ENCODE peak calls at places on chromosomes 4 and X, in nine cellular contexts. G is OCI-LY7, X is MM.1S, U is K562, N is fibroblast of lung, M is neural progenitor cell, A is GM23248, Z is PC-3, O is hepatocyte. I is an unnamed sample.

GRCh38 chrX:77446029-77446585 is 1.1 kb upstream of the FGF16 start:
- DNase-seq in O (peak; percentile 13), Z (no peak), G (no peak), N (no peak), U (no peak), A (no peak), M (peak; percentile 48), X (peak; percentile 14), I (peak; percentile 54)

GRCh38 chr4:151933122-151933827 is 172.5 kb upstream of the GATB start:
- DNase-seq in X (no peak), U (no peak), Z (no peak), M (no peak), O (no peak), G (no peak), A (no peak), N (no peak), I (peak; percentile 19)

GRCh38 chr4:171639540-171639939 is 173.7 kb upstream of the GALNTL6 start:
- DNase-seq in O (no peak), M (no peak), N (no peak), X (peak; percentile 75), A (no peak), U (no peak), Z (no peak), G (no peak), I (no peak)

GRCh38 chr4:35591035-35591434 is 653.3 kb downstream of the ARAP2 start:
- DNase-seq in U (no peak), G (no peak), Z (no peak), N (no peak), O (no peak), X (no peak), A (no peak), M (no peak), I (no peak)

GRCh38 chr4:124974163-124974562 is 261.6 kb upstream of the ANKRD50 start:
- DNase-seq in A (no peak), U (no peak), X (no peak), G (no peak), N (no peak), M (no peak), O (no peak), Z (peak; percentile 39), I (no peak)

GRCh38 chr4:154124539-154125255 is 335.8 kb upstream of the SFRP2 start:
- DNase-seq in O (no peak), Z (peak; percentile 53), M (no peak), G (no peak), X (no peak), A (peak; percentile 96), N (peak; percentile 31), U (no peak), I (no peak)

GRCh38 chr4:16264798-16265197 is 38.5 kb upstream of the TAPT1 start:
- DNase-seq in G (peak; percentile 76), U (no peak), O (peak; percentile 51), A (peak; percentile 73), Z (peak; percentile 67), X (peak; percentile 55), N (peak; percentile 70), M (peak; percentile 25), I (peak; percentile 65)

GRCh38 chrX:105781794-105782193 is 40.5 kb upstream of the NRK start:
- DNase-seq in Z (no peak), G (no peak), O (no peak), U (no peak), N (no peak), M (no peak), X (no peak), A (no peak), I (no peak)

GRCh38 chr4:85777908-85778808 is 303.2 kb downstream of the ARHGAP24 start:
- DNase-seq in N (no peak), U (no peak), A (peak; percentile 44), M (no peak), X (peak; percentile 15), O (no peak), G (peak; percentile 81), Z (peak; percentile 23), I (no peak)

GRCh38 chr4:139281212-139281611 is 1.2 kb upstream of the MGARP start:
- DNase-seq in A (no peak), N (no peak), O (no peak), U (no peak), G (no peak), Z (peak; percentile 36), M (no peak), X (no peak), I (no peak)

GRCh38 chr4:72971572-72971971 is 97.9 kb downstream of the COX18 start:
- DNase-seq in G (no peak), N (peak; percentile 54), A (peak; percentile 90), X (no peak), U (no peak), O (no peak), M (no peak), Z (peak; percentile 93), I (no peak)

GRCh38 chr4:16256343-16256742 is 30.1 kb upstream of the TAPT1 start:
- DNase-seq in M (no peak), U (no peak), N (no peak), A (no peak), Z (no peak), G (no peak), X (no peak), O (no peak), I (no peak)

GRCh38 chrX:68652327-68652930 is 5.0 kb downstream of the STARD8 start:
- DNase-seq in O (no peak), N (peak; percentile 25), U (no peak), G (no peak), X (no peak), Z (no peak), A (peak; percentile 16), M (no peak), I (no peak)

GRCh38 chr4:12912896-12913418 is 571.2 kb downstream of the RAB28 start:
- DNase-seq in M (no peak), O (no peak), Z (no peak), U (no peak), A (no peak), G (no peak), N (no peak), X (no peak), I (no peak)

GRCh38 chr4:89110986-89111832 is at the start of gene TIGD2:
- DNase-seq in G (peak; percentile 85), X (peak; percentile 94), N (peak; percentile 88), A (peak; percentile 96), Z (peak; percentile 82), U (peak; percentile 95), M (peak; percentile 96), O (peak; percentile 97), I (peak; percentile 93)

GRCh38 chr4:89108068-89108467 is 3.3 kb upstream of the TIGD2 start:
- DNase-seq in A (no peak), M (no peak), Z (no peak), U (no peak), O (no peak), X (no peak), N (no peak), G (peak; percentile 59), I (peak; percentile 51)

GRCh38 chr4:89110541-89110985 is 770 bp upstream of the TIGD2 start:
- DNase-seq in X (no peak), O (peak; percentile 37), A (no peak), Z (peak; percentile 3), N (no peak), G (no peak), M (no peak), U (peak; percentile 25), I (peak; percentile 67)

GRCh38 chr4:89111833-89112563 is 665 bp downstream of the TIGD2 start:
- DNase-seq in X (peak; percentile 13), U (no peak), A (peak; percentile 94), Z (peak; percentile 73), G (no peak), O (peak; percentile 80), N (peak; percentile 97), M (peak; percentile 28), I (peak; percentile 48)

GRCh38 chr4:89109841-89110540 is 1.3 kb upstream of the TIGD2 start:
- DNase-seq in X (no peak), N (peak; percentile 12), A (peak; percentile 12), G (no peak), M (peak; percentile 12), U (no peak), O (no peak), Z (no peak), I (peak; percentile 21)
- H2AFZ ChIP-seq in X (peak overlapping the region; percentile 94), N (no peak overlapping the region), A (peak overlapping the region; percentile 82), G (no peak overlapping the region), M (peak overlapping the region; percentile 97), U (peak overlapping the region; percentile 95), O (peak overlapping the region; percentile 86), Z (peak overlapping the region; percentile 86), I (no peak overlapping the region)

GRCh38 chrX:120299928-120300327 is 11.3 kb downstream of the TMEM255A start:
- DNase-seq in Z (peak; percentile 6), G (peak; percentile 10), M (peak; percentile 21), N (no peak), U (no peak), A (no peak), O (no peak), X (no peak), I (peak; percentile 64)
- H2AFZ ChIP-seq in Z (no peak overlapping the region), G (peak overlapping the region; percentile 61), M (no peak overlapping the region), N (no peak overlapping the region), U (no peak overlapping the region), A (no peak overlapping the region), O (no peak overlapping the region), X (no peak overlapping the region), I (no peak overlapping the region)

DNA sequence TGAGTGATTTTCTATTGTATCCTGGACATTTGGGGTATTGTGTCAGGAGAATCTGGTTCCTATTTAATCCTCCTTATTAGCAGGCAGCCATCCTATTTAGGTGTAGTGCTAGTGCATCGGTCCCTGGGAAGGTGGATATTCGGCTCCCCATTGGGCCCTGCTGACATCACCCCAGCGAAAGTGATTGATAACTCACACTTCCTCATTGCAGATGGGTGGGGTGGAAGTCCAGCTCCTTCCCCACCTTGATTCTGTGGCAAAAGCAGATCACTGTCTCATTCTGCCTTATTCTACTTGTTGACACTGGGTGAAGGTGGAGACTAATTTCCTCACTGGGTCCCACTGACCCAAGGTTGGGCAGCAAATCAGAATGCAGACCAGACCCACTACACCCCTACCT is 23.2 kb upstream of the BRS3 start:
- DNase-seq in Z (no peak), O (no peak), N (no peak), X (no peak), A (no peak), M (no peak), U (no peak), G (no peak), I (no peak)
- H2AFZ ChIP-seq in Z (no peak overlapping the region), O (no peak overlapping the region), N (no peak overlapping the region), X (no peak overlapping the region), A (no peak overlapping the region), M (no peak overlapping the region), U (no peak overlapping the region), G (no peak overlapping the region), I (no peak overlapping the region)

DNA sequence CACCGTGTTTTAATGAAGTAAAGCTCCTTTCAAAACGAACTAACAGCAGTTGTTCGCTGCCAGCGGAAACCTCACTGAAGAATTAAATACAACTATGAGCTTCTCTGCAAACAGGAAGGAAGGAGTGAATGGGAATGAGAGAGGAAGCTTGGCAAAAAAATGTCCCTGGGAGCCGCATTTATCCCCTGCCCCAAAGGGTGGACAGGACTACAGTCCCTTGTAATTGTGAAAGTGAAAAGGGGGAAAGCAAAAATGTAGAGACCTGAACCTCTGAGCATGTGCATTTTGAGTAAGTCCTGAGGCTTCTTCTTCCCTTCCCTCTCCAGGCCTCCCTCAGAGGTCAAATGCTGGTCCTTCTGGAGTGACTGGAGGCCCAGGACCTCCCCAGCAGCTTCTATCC is 53.8 kb upstream of the BMP2K start:
- DNase-seq in O (no peak), N (no peak), A (no peak), G (no peak), U (no peak), M (no peak), X (no peak), Z (no peak), I (no peak)
- H2AFZ ChIP-seq in O (peak overlapping the region; percentile 31), N (no peak overlapping the region), A (no peak overlapping the region), G (no peak overlapping the region), U (peak overlapping the region; percentile 58), M (peak overlapping the region; percentile 81), X (no peak overlapping the region), Z (no peak overlapping the region), I (no peak overlapping the region)

GRCh38 chr4:41044165-41044564 is 170.2 kb downstream of the APBB2 start:
- DNase-seq in M (no peak), A (peak; percentile 9), X (no peak), Z (peak; percentile 29), O (no peak), G (peak; percentile 28), U (no peak), N (no peak), I (no peak)
- H2AFZ ChIP-seq in M (no peak overlapping the region), A (no peak overlapping the region), X (no peak overlapping the region), Z (no peak overlapping the region), O (no peak overlapping the region), G (no peak overlapping the region), U (no peak overlapping the region), N (no peak overlapping the region), I (no peak overlapping the region)

I was measured in GM23338.